ENCODE peak calls at places on chromosomes 3 and 15, in five cellular contexts. K is activated T-cell treated with anti-CD3 and anti-CD28 coated beads for 1 hour; H is activated naive CD4-positive, alpha-beta T cell; N is heart left ventricle; G is aorta. C is an unnamed sample.

GRCh38 chr3:65851827-65852226 is 186.9 kb downstream of the MAGI1 start:
- DNase-seq in K (no peak), G (no peak), H (no peak), N (no peak), C (no peak)

GRCh38 chr3:179606534-179607085 is 2.0 kb downstream of the NDUFB5 start:
- DNase-seq in K (no peak), G (no peak), N (no peak), H (no peak), C (no peak)

GRCh38 chr15:74345051-74345450 is 22.4 kb downstream of the CYP11A1 start:
- DNase-seq in G (no peak), K (no peak), H (no peak), N (no peak), C (no peak)

GRCh38 chr15:40847225-40847961 is 3.5 kb downstream of the SPINT1 start:
- DNase-seq in G (peak), H (no peak), N (peak), K (no peak), C (no peak)

GRCh38 chr15:28101201-28101600 is 2.1 kb upstream of the OCA2 start:
- DNase-seq in N (no peak), K (no peak), G (peak), H (no peak), C (no peak)

GRCh38 chr3:156677536-156677935 is 3.1 kb downstream of the TIPARP start:
- DNase-seq in H (no peak), N (no peak), G (no peak), K (no peak), C (no peak)

GRCh38 chr3:8560608-8561007 is 59.0 kb downstream of the LMCD1 start:
- DNase-seq in N (no peak), G (peak), K (no peak), H (no peak), C (no peak)

GRCh38 chr3:126394179-126394976 is at the start of gene CFAP100:
- DNase-seq in G (peak), H (no peak), K (no peak), N (peak), C (peak)

GRCh38 chr3:115974940-115975339 is 351.6 kb downstream of the GAP43 start:
- DNase-seq in G (no peak), K (no peak), N (no peak), H (no peak), C (no peak)

GRCh38 chr3:111534701-111535100 is 7.3 kb upstream of the CD96 start:
- DNase-seq in K (no peak), G (no peak), N (no peak), H (no peak), C (no peak)

GRCh38 chr3:29554584-29554983 is 273.7 kb downstream of the RBMS3 start:
- DNase-seq in G (no peak), K (no peak), N (no peak), H (no peak), C (no peak)

GRCh38 chr3:152719264-152719663 is 115.7 kb upstream of the P2RY1 start:
- DNase-seq in H (no peak), G (no peak), N (no peak), K (no peak), C (no peak)

GRCh38 chr3:52136513-52136912 is 17.7 kb downstream of the POC1A start:
- DNase-seq in N (no peak), H (no peak), G (no peak), K (no peak), C (no peak)

GRCh38 chr3:128725932-128726690 is at the start of gene RAB7A:
- DNase-seq in H (peak), N (peak), K (peak), G (peak), C (peak)

GRCh38 chr3:158685151-158685550 is 12.7 kb upstream of the LXN start:
- DNase-seq in H (no peak), G (no peak), N (no peak), K (no peak), C (no peak)

GRCh38 chr3:12658593-12659058 is 5.3 kb downstream of the RAF1 start:
- DNase-seq in H (no peak), G (no peak), N (no peak), K (no peak), C (no peak)

GRCh38 chr15:39255760-39256159 is 325.1 kb upstream of the THBS1 start:
- DNase-seq in H (no peak), N (no peak), K (no peak), G (no peak), C (no peak)

GRCh38 chr15:60620707-60621106 is 141.8 kb upstream of the ICE2 start:
- DNase-seq in K (no peak), N (no peak), H (no peak), G (peak), C (no peak)

GRCh38 chr15:80887148-80887547 is 102.5 kb downstream of the MESD start:
- DNase-seq in K (no peak), N (no peak), G (no peak), H (no peak), C (no peak)

GRCh38 chr3:81568378-81568777 is 193.1 kb downstream of the GBE1 start:
- DNase-seq in N (no peak), H (no peak), G (no peak), K (no peak), C (no peak)

GRCh38 chr3:142866841-142867631 is 21.8 kb downstream of the PCOLCE2 start:
- DNase-seq in G (no peak), N (no peak), K (no peak), H (no peak), C (no peak)

GRCh38 chr3:3665961-3666640 is 133.1 kb upstream of the LRRN1 start:
- DNase-seq in H (no peak), N (peak), G (no peak), K (no peak), C (no peak)

GRCh38 chr15:86865920-86866319 is 786.2 kb downstream of the AGBL1 start:
- DNase-seq in N (no peak), H (no peak), G (no peak), K (no peak), C (no peak)

GRCh38 chr15:33135355-33135781 is 59.1 kb downstream of the FMN1 start:
- DNase-seq in K (no peak), H (no peak), N (no peak), G (no peak), C (no peak)

C was measured in ovary.